ENCODE peak calls at places on chromosomes 3 and 15, in five cellular contexts. Y, E, W, S and F are unnamed samples.
A peak's percentile ranks its signal among the peaks of the same experiment; 100 is the strongest.

GRCh38 chr3:140467104-140467577 is 210.7 kb upstream of the TRIM42 start:
- DNase-seq in Y (no peak), E (no peak), W (no peak), S (no peak), F (no peak)

GRCh38 chr15:92624401-92624991 is 31.1 kb downstream of the FAM174B start:
- DNase-seq in Y (peak; percentile 57), E (peak; percentile 69), W (no peak), S (peak; percentile 57), F (no peak)

GRCh38 chr3:126530171-126531050 is 6.5 kb downstream of the CHST13 start:
- DNase-seq in Y (no peak), E (peak; percentile 64), W (no peak), S (peak; percentile 36), F (no peak)

GRCh38 chr15:101126618-101127502 is 125.0 kb downstream of the CHSY1 start:
- DNase-seq in Y (no peak), E (no peak), W (peak; percentile 81), S (no peak), F (no peak)

GRCh38 chr3:30628188-30628930 is 22.0 kb downstream of the TGFBR2 start:
- DNase-seq in Y (no peak), E (no peak), W (no peak), S (no peak), F (no peak)

GRCh38 chr3:24145981-24146822 is 201.1 kb downstream of the NR1D2 start:
- DNase-seq in Y (no peak), E (no peak), W (peak; percentile 90), S (no peak), F (peak; percentile 40)

GRCh38 chr3:42772670-42773408 is at the start of gene CCDC13:
- DNase-seq in Y (peak; percentile 93), E (peak; percentile 98), W (peak; percentile 84), S (peak; percentile 92), F (peak; percentile 52)

GRCh38 chr3:137778941-137779340 is 14.8 kb downstream of the SOX14 start:
- DNase-seq in Y (no peak), E (no peak), W (no peak), S (no peak), F (no peak)

GRCh38 chr3:33962383-33962782 is 164.0 kb downstream of the PDCD6IP start:
- DNase-seq in Y (no peak), E (no peak), W (no peak), S (no peak), F (no peak)

GRCh38 chr15:41774062-41774872 is at the start of gene MAPKBP1:
- DNase-seq in Y (peak; percentile 97), E (peak; percentile 98), W (peak; percentile 98), S (peak; percentile 98), F (peak; percentile 84)
- TF ChIP-seq POLR2A in Y (peak; percentile 60), E (peak; percentile 58), W (peak; percentile 47), S (no peak), F (peak; percentile 64)

DNA sequence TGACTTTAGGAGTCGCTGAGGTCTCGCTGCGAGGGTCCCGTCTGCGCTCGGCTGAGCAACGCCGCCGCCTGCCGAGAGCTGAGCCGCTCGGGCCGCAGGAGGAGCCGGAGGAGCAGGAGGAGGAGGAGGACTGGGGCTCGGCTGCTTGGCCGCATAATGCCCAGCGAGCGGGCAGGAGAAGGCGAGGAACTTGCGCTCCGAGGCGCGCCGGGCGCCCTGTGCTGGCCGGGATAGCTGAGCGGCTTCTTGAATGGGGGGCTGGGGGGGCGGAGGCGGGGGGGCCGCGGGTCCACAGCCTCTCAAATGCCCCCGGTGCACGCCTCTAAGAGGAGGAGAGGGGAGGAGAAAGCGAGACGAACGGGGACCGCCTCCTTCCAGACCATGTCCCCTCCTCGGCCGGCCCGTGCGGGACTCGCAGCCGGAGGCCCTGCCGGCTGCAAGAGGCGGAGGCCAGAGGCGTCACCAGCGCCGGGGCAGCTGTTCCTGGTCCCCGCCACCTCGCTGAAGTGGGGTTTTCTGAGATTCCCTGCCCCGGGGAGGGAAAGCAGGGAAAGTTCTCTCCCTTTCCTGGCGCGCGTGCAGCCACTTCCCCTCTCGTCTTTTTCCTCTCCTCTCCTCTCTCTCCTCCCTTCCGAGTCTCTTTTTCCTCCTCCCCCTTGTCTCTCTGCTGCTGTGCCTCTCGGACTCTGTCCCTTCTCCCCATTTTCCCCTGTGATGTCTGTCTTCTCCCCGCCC is at the start of gene ADAMTS9:
- DNase-seq in Y (peak; percentile 75), E (peak; percentile 91), W (peak; percentile 60), S (peak; percentile 42), F (no peak)
- TF ChIP-seq POLR2A in Y (peak; percentile 39), E (peak; percentile 94), W (peak; percentile 45), S (no peak), F (no peak)

DNA sequence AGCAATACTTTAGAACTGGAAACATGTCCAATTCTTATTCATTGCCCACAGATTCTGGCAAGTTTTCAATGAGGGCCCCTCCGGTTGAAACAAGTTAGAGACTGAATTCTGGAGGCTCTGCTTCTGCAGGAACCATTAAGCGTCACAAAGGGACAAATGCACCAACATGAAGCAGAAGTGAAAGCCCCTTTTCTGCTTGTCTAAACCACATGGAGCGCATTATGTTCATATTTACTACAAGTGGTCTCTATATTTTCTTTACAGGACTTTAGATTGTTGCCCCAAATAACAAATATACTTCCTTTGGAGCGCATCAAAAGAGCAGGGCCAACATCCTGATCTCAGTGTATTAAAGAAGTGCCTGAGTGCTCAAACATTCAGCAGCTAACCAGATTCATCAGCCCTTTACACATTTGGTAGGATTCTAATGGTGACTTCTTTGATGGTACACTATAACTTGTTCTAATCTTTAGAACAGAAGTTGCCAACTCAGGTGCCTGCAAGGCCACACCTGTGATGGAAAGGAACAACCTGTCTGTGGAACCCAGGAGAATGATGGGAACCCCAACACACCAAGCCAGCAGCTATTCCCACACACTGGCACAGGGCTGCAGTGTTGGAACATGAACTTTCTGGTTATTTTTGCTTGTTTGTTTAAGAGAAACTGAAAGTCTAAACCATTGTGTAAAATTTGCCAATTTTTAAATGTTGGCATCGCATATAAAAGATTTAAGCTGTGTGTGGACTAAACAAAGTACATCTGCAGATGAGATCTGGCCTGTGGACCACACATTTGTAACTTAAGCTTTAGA is 243.2 kb downstream of the SLC9A9 start:
- DNase-seq in Y (no peak), E (no peak), W (no peak), S (no peak), F (no peak)
- TF ChIP-seq POLR2A in Y (no peak), E (no peak), W (no peak), S (no peak), F (no peak)

DNA sequence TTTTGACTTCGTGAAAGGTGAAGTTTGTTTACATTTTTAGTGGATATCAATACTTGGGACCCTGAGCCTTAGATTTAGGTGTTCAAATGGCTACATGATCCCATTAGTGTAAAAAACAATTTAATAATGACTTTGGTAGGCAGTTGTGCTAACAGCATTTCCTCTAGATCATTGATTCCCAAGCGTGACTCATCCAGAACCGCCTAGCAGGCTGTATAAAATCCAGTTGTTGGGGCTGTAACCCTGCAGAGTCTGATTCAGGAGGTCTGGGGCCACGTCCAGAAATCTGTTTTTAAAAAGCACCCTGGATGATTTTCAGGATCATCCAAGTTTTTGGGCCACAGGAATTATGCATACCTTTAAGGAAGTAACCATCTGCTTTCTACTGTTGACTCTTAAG is 156.4 kb downstream of the TP63 start:
- DNase-seq in Y (no peak), E (no peak), W (peak; percentile 45), S (no peak), F (no peak)
- TF ChIP-seq POLR2A in Y (no peak), E (no peak), W (no peak), S (no peak), F (no peak)

GRCh38 chr15:98711810-98712209 is 63.5 kb downstream of the IGF1R start:
- DNase-seq in Y (no peak), E (no peak), W (no peak), S (no peak), F (no peak)

GRCh38 chr15:98713585-98714001 is 65.3 kb downstream of the IGF1R start:
- DNase-seq in Y (no peak), E (peak; percentile 69), W (no peak), S (peak; percentile 53), F (no peak)

GRCh38 chr15:98715401-98715800 is 67.1 kb downstream of the IGF1R start:
- DNase-seq in Y (no peak), E (peak; percentile 77), W (no peak), S (no peak), F (no peak)

GRCh38 chr15:98714906-98715305 is 66.6 kb downstream of the IGF1R start:
- DNase-seq in Y (no peak), E (peak; percentile 55), W (no peak), S (no peak), F (no peak)

GRCh38 chr15:98712845-98713584 is 64.7 kb downstream of the IGF1R start:
- DNase-seq in Y (no peak), E (no peak), W (no peak), S (no peak), F (no peak)
- TF ChIP-seq POLR2A in Y (no peak), E (no peak), W (no peak), S (no peak), F (no peak)

GRCh38 chr3:13016083-13016725 is 57.0 kb downstream of the IQSEC1 start:
- DNase-seq in Y (no peak), E (peak; percentile 76), W (no peak), S (peak; percentile 57), F (no peak)

GRCh38 chr3:13014755-13015285 is 58.4 kb downstream of the IQSEC1 start:
- DNase-seq in Y (no peak), E (no peak), W (no peak), S (no peak), F (no peak)

GRCh38 chr3:13016726-13017255 is 56.4 kb downstream of the IQSEC1 start:
- DNase-seq in Y (no peak), E (no peak), W (no peak), S (no peak), F (no peak)

GRCh38 chr3:13013994-13014754 is 59.1 kb downstream of the IQSEC1 start:
- DNase-seq in Y (no peak), E (no peak), W (no peak), S (no peak), F (no peak)

DNA sequence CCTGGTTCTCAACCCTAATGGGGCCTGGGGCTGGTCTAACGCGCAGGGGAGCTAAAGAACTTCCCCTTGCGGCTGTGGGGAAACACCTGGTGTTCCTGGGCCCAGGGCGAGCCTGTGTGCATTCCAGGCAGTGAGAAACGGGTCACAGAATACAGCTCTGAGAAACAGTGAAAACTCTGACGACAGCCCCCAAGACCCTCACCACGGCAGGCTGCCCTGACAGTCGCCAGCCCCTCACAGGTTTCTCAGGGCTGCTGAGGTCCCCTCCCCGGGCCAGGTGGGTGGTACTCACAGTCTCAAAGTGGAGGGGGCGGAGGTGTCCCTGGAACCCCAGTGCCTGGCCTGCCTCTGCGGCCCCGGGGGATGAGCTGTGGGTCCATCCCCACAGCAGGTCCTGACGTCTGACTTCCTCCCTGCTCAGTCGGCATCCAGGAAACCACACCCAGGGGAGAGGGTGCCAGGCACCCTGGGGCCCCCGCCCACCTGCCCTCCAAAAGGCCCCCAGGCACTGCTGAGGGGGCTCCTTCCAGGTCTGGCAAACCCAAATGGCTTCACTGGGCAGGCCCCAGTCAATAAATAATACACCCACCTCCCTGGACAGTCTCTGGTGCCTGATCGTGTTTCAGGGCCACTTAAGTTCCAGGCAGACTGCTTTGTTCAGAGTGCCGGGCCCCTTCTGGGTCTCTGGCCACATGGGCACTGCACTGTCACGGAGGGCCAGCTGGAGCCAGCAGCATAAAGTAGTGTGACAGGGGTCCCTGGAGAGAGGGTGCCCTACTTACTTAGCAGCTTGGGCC is 57.7 kb downstream of the IQSEC1 start:
- DNase-seq in Y (no peak), E (peak; percentile 65), W (no peak), S (peak; percentile 41), F (no peak)
- TF ChIP-seq POLR2A in Y (no peak), E (no peak), W (no peak), S (no peak), F (no peak)

GRCh38 chr3:32391643-32392529 is at the start of gene CMTM7:
- DNase-seq in Y (peak; percentile 43), E (peak; percentile 73), W (peak; percentile 35), S (peak; percentile 79), F (peak; percentile 71)
- TF ChIP-seq POLR2A in Y (peak; percentile 45), E (peak; percentile 67), W (peak; percentile 39), S (no peak), F (peak; percentile 75)